ENCODE peak calls at places on chromosomes 7 and 10, in eight cellular contexts. E is astrocyte of the spinal cord; H is CD8-positive, alpha-beta T cell; O is left ventricle myocardium inferior; I is dorsolateral prefrontal cortex; C is adrenal gland; B is BE2C; Q is fibroblast of the aortic adventitia. T is an unnamed sample.
A peak's percentile ranks its signal among the peaks of the same experiment; 100 is the strongest.

GRCh38 chr10:110269641-110270318 is 34.9 kb downstream of the SMNDC1 start:
- DNase-seq in E (peak; percentile 63), H (no peak), O (no peak), I (no peak), C (peak; percentile 47), B (no peak), Q (peak; percentile 38), T (peak; percentile 40)

GRCh38 chr7:93620864-93621263 is 46.3 kb upstream of the CALCR start:
- DNase-seq in E (no peak), H (no peak), O (no peak), I (no peak), C (no peak), B (no peak), Q (no peak), T (no peak)

GRCh38 chr7:26348234-26348851 is 56.7 kb downstream of the SNX10 start:
- DNase-seq in E (no peak), H (no peak), O (no peak), I (no peak), C (no peak), B (no peak), Q (no peak), T (no peak)

GRCh38 chr10:97618733-97619132 is 14.6 kb downstream of the MORN4 start:
- DNase-seq in E (no peak), H (no peak), O (no peak), I (no peak), C (no peak), B (no peak), Q (no peak), T (no peak)

GRCh38 chr10:81414038-81414437 is 461.0 kb upstream of the NRG3 start:
- DNase-seq in E (no peak), H (no peak), O (no peak), I (no peak), C (no peak), B (no peak), Q (no peak), T (no peak)

GRCh38 chr7:139828880-139829653 is at the start of gene TBXAS1:
- DNase-seq in E (no peak), H (no peak), O (no peak), I (no peak), C (peak; percentile 27), B (no peak), Q (no peak), T (no peak)

GRCh38 chr7:106314875-106315274 is 30.1 kb upstream of the NAMPT start:
- DNase-seq in E (no peak), H (no peak), O (no peak), I (no peak), C (no peak), B (no peak), Q (no peak), T (no peak)

GRCh38 chr7:2932761-2933251 is 88.7 kb upstream of the GNA12 start:
- DNase-seq in E (no peak), H (no peak), O (no peak), I (peak; percentile 30), C (no peak), B (peak; percentile 34), Q (no peak), T (no peak)

GRCh38 chr10:79067241-79068202 is 1.2 kb upstream of the ZMIZ1 start:
- DNase-seq in E (peak; percentile 96), H (peak; percentile 70), O (peak; percentile 92), I (peak; percentile 79), C (peak; percentile 89), B (peak; percentile 92), Q (peak; percentile 93), T (peak; percentile 82)

GRCh38 chr7:20534543-20534942 is 80.9 kb upstream of the ABCB5 start:
- DNase-seq in E (no peak), H (no peak), O (no peak), I (no peak), C (no peak), B (no peak), Q (no peak), T (no peak)

GRCh38 chr7:16939161-16939560 is 57.4 kb upstream of the AGR3 start:
- DNase-seq in E (no peak), H (no peak), O (no peak), I (no peak), C (no peak), B (no peak), Q (no peak), T (no peak)

GRCh38 chr7:65509368-65510186 is 135.9 kb downstream of the ZNF92 start:
- DNase-seq in E (no peak), H (no peak), O (peak; percentile 7), I (no peak), C (peak; percentile 1), B (no peak), Q (no peak), T (no peak)

GRCh38 chr10:111356571-111356970 is 279.7 kb downstream of the ADRA2A start:
- DNase-seq in E (no peak), H (no peak), O (no peak), I (no peak), C (no peak), B (no peak), Q (no peak), T (no peak)

GRCh38 chr10:46030091-46030937 is at the start of gene NCOA4:
- DNase-seq in E (peak; percentile 97), H (peak; percentile 93), O (peak; percentile 98), I (peak; percentile 95), C (peak; percentile 99), B (peak; percentile 96), Q (peak; percentile 99), T (peak; percentile 94)

GRCh38 chr10:99849525-99849924 is 67.1 kb downstream of the ABCC2 start:
- DNase-seq in E (no peak), H (no peak), O (no peak), I (no peak), C (no peak), B (no peak), Q (no peak), T (no peak)

GRCh38 chr10:62348029-62348428 is 26.1 kb upstream of the ZNF365 start:
- DNase-seq in E (no peak), H (no peak), O (no peak), I (no peak), C (no peak), B (no peak), Q (no peak), T (no peak)

GRCh38 chr7:145169908-145170307 is 334.1 kb upstream of the TPK1 start:
- DNase-seq in E (no peak), H (no peak), O (no peak), I (no peak), C (no peak), B (no peak), Q (no peak), T (no peak)

GRCh38 chr10:8400151-8400550 is 345.7 kb downstream of the GATA3 start:
- DNase-seq in E (no peak), H (no peak), O (no peak), I (no peak), C (no peak), B (no peak), Q (no peak), T (no peak)

GRCh38 chr7:29287366-29287765 is 92.8 kb downstream of the CHN2 start:
- DNase-seq in E (peak; percentile 91), H (no peak), O (no peak), I (no peak), C (no peak), B (no peak), Q (peak; percentile 95), T (peak; percentile 81)

GRCh38 chr10:127012769-127013152 is 107.5 kb downstream of the DOCK1 start:
- DNase-seq in E (peak; percentile 28), H (no peak), O (peak; percentile 80), I (no peak), C (peak; percentile 83), B (no peak), Q (no peak), T (no peak)

GRCh38 chr10:122561212-122561611 is 658 bp downstream of the DMBT1 start:
- DNase-seq in E (no peak), H (no peak), O (no peak), I (no peak), C (no peak), B (no peak), Q (no peak), T (no peak)

GRCh38 chr7:101857358-101857794 is 40.0 kb downstream of the CUX1 start:
- DNase-seq in E (no peak), H (no peak), O (no peak), I (no peak), C (no peak), B (no peak), Q (no peak), T (no peak)
- H3K4me3 ChIP-seq in E (no peak overlapping the region), H (peak overlapping the region; percentile 69), O (peak overlapping the region; percentile 60), I (no peak overlapping the region), C (peak overlapping the region; percentile 20), B (peak overlapping the region; percentile 62), Q (no peak overlapping the region), T (no peak overlapping the region)

GRCh38 chr10:68153473-68154210 is 44.4 kb downstream of the MYPN start:
- DNase-seq in E (peak; percentile 93), H (no peak), O (no peak), I (no peak), C (peak; percentile 92), B (peak; percentile 71), Q (peak; percentile 97), T (peak; percentile 94)
- H3K4me3 ChIP-seq in E (no peak overlapping the region), H (no peak overlapping the region), O (peak overlapping the region; percentile 7), I (peak overlapping the region; percentile 17), C (peak overlapping the region; percentile 16), B (peak overlapping the region; percentile 33), Q (no peak overlapping the region), T (no peak overlapping the region)

DNA sequence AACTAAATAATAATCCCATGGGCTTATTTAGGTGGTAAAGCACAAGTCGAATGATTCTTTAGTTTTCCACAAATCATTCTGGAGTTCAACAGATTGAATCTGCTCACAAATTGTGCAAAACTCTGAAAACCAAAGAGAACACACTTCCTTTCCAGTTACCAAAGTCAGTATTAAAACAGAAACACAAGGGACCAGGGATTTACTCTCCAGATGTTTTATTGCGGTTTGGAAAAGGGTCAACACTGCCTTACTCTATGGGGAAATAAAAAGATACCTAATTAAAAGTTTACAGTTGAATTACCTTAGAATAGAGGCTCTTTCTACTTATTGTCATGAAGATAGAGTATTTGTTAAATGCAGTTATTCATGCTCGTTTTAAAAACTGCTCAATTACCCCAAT is 8.6 kb downstream of the LAMB1 start:
- DNase-seq in E (peak; percentile 32), H (no peak), O (no peak), I (no peak), C (no peak), B (no peak), Q (peak; percentile 30), T (no peak)
- H3K4me3 ChIP-seq in E (no peak overlapping the region), H (no peak overlapping the region), O (no peak overlapping the region), I (no peak overlapping the region), C (no peak overlapping the region), B (no peak overlapping the region), Q (no peak overlapping the region), T (no peak overlapping the region)

GRCh38 chr10:11754620-11755019 is 12.4 kb downstream of the ECHDC3 start:
- DNase-seq in E (no peak), H (no peak), O (no peak), I (no peak), C (no peak), B (no peak), Q (no peak), T (no peak)
- H3K4me3 ChIP-seq in E (no peak overlapping the region), H (no peak overlapping the region), O (no peak overlapping the region), I (no peak overlapping the region), C (no peak overlapping the region), B (no peak overlapping the region), Q (no peak overlapping the region), T (no peak overlapping the region)

T was measured in skeletal muscle cell.